ENCODE peak calls at places on chromosomes 1 and 21, in nine cellular contexts. One of them, this sample, is unnamed.

GRCh38 chr1:210467440-210468040 is 138.8 kb downstream of the HHAT start:
- DNase-seq in ureter: no peak
- DNase-seq in GM23338: no peak
- DNase-seq in occipital lobe: no peak
- DNase-seq in HCEC 1CT: no peak
- DNase-seq in Daoy: no peak
- DNase-seq in iPS-NIHi11: no peak
- DNase-seq in stimulated activated CD8-positive, alpha-beta memory T cell treated with anti-CD3 and anti-CD28 coated beads, Interleukin-4, amount 100 ng/mL, for 1 hour: no peak
- DNase-seq in stimulated activated CD4-positive, alpha-beta T cell treated with anti-CD3 and anti-CD28 coated beads, Interleukin-4, amount 100 ng/mL, for 48 hours: no peak
- DNase-seq in this sample: no peak

GRCh38 chr1:231039161-231040018 is 664 bp downstream of the FAM89A start:
- DNase-seq in ureter: no peak
- DNase-seq in GM23338: peak; percentile 66
- DNase-seq in occipital lobe: no peak
- DNase-seq in HCEC 1CT: peak; percentile 37
- DNase-seq in Daoy: peak; percentile 46
- DNase-seq in iPS-NIHi11: peak; percentile 58
- DNase-seq in stimulated activated CD8-positive, alpha-beta memory T cell treated with anti-CD3 and anti-CD28 coated beads, Interleukin-4, amount 100 ng/mL, for 1 hour: no peak
- DNase-seq in stimulated activated CD4-positive, alpha-beta T cell treated with anti-CD3 and anti-CD28 coated beads, Interleukin-4, amount 100 ng/mL, for 48 hours: peak; percentile 26
- DNase-seq in this sample: no peak

GRCh38 chr1:156691665-156692408 is 13.5 kb downstream of the CRABP2 start:
- DNase-seq in ureter: no peak
- DNase-seq in GM23338: peak; percentile 76
- DNase-seq in occipital lobe: no peak
- DNase-seq in HCEC 1CT: peak; percentile 40
- DNase-seq in Daoy: peak; percentile 77
- DNase-seq in iPS-NIHi11: no peak
- DNase-seq in stimulated activated CD8-positive, alpha-beta memory T cell treated with anti-CD3 and anti-CD28 coated beads, Interleukin-4, amount 100 ng/mL, for 1 hour: no peak
- DNase-seq in stimulated activated CD4-positive, alpha-beta T cell treated with anti-CD3 and anti-CD28 coated beads, Interleukin-4, amount 100 ng/mL, for 48 hours: no peak
- DNase-seq in this sample: no peak

GRCh38 chr21:31403596-31404333 is 59.7 kb upstream of the TIAM1 start:
- DNase-seq in ureter: no peak
- DNase-seq in GM23338: no peak
- DNase-seq in occipital lobe: no peak
- DNase-seq in HCEC 1CT: no peak
- DNase-seq in Daoy: no peak
- DNase-seq in iPS-NIHi11: no peak
- DNase-seq in stimulated activated CD8-positive, alpha-beta memory T cell treated with anti-CD3 and anti-CD28 coated beads, Interleukin-4, amount 100 ng/mL, for 1 hour: no peak
- DNase-seq in stimulated activated CD4-positive, alpha-beta T cell treated with anti-CD3 and anti-CD28 coated beads, Interleukin-4, amount 100 ng/mL, for 48 hours: no peak
- DNase-seq in this sample: no peak

GRCh38 chr21:35202431-35202830 is 153.3 kb upstream of the RUNX1 start:
- DNase-seq in ureter: no peak
- DNase-seq in GM23338: no peak
- DNase-seq in occipital lobe: no peak
- DNase-seq in HCEC 1CT: peak; percentile 83
- DNase-seq in Daoy: no peak
- DNase-seq in iPS-NIHi11: no peak
- DNase-seq in stimulated activated CD8-positive, alpha-beta memory T cell treated with anti-CD3 and anti-CD28 coated beads, Interleukin-4, amount 100 ng/mL, for 1 hour: no peak
- DNase-seq in stimulated activated CD4-positive, alpha-beta T cell treated with anti-CD3 and anti-CD28 coated beads, Interleukin-4, amount 100 ng/mL, for 48 hours: no peak
- DNase-seq in this sample: no peak

GRCh38 chr1:220786337-220787068 is at the start of gene MTARC1:
- DNase-seq in ureter: peak; percentile 76
- DNase-seq in GM23338: peak; percentile 88
- DNase-seq in occipital lobe: peak; percentile 58
- DNase-seq in HCEC 1CT: peak; percentile 53
- DNase-seq in Daoy: peak; percentile 67
- DNase-seq in iPS-NIHi11: peak; percentile 93
- DNase-seq in stimulated activated CD8-positive, alpha-beta memory T cell treated with anti-CD3 and anti-CD28 coated beads, Interleukin-4, amount 100 ng/mL, for 1 hour: no peak
- DNase-seq in stimulated activated CD4-positive, alpha-beta T cell treated with anti-CD3 and anti-CD28 coated beads, Interleukin-4, amount 100 ng/mL, for 48 hours: no peak
- DNase-seq in this sample: peak; percentile 78

GRCh38 chr1:6889875-6890480 is 104.7 kb downstream of the CAMTA1 start:
- DNase-seq in ureter: peak; percentile 61
- DNase-seq in GM23338: peak; percentile 81
- DNase-seq in occipital lobe: no peak
- DNase-seq in HCEC 1CT: peak; percentile 47
- DNase-seq in Daoy: peak; percentile 49
- DNase-seq in iPS-NIHi11: peak; percentile 67
- DNase-seq in stimulated activated CD8-positive, alpha-beta memory T cell treated with anti-CD3 and anti-CD28 coated beads, Interleukin-4, amount 100 ng/mL, for 1 hour: peak; percentile 3
- DNase-seq in stimulated activated CD4-positive, alpha-beta T cell treated with anti-CD3 and anti-CD28 coated beads, Interleukin-4, amount 100 ng/mL, for 48 hours: peak; percentile 22
- DNase-seq in this sample: peak; percentile 72

GRCh38 chr21:17612023-17612564 is 607 bp downstream of the BTG3 start:
- DNase-seq in ureter: peak; percentile 59
- DNase-seq in GM23338: peak; percentile 70
- DNase-seq in occipital lobe: no peak
- DNase-seq in HCEC 1CT: peak; percentile 34
- DNase-seq in Daoy: peak; percentile 69
- DNase-seq in iPS-NIHi11: peak; percentile 53
- DNase-seq in stimulated activated CD8-positive, alpha-beta memory T cell treated with anti-CD3 and anti-CD28 coated beads, Interleukin-4, amount 100 ng/mL, for 1 hour: no peak
- DNase-seq in stimulated activated CD4-positive, alpha-beta T cell treated with anti-CD3 and anti-CD28 coated beads, Interleukin-4, amount 100 ng/mL, for 48 hours: peak; percentile 11
- DNase-seq in this sample: peak; percentile 20

GRCh38 chr21:35026617-35027557 is 22.2 kb downstream of the RUNX1 start:
- DNase-seq in ureter: peak; percentile 72
- DNase-seq in GM23338: peak; percentile 83
- DNase-seq in occipital lobe: no peak
- DNase-seq in HCEC 1CT: no peak
- DNase-seq in Daoy: no peak
- DNase-seq in iPS-NIHi11: peak; percentile 36
- DNase-seq in stimulated activated CD8-positive, alpha-beta memory T cell treated with anti-CD3 and anti-CD28 coated beads, Interleukin-4, amount 100 ng/mL, for 1 hour: peak; percentile 72
- DNase-seq in stimulated activated CD4-positive, alpha-beta T cell treated with anti-CD3 and anti-CD28 coated beads, Interleukin-4, amount 100 ng/mL, for 48 hours: peak; percentile 75
- DNase-seq in this sample: peak; percentile 58

GRCh38 chr1:53585116-53585515 is 125.9 kb downstream of the DMRTB1 start:
- DNase-seq in ureter: no peak
- DNase-seq in GM23338: no peak
- DNase-seq in occipital lobe: no peak
- DNase-seq in HCEC 1CT: peak; percentile 70
- DNase-seq in Daoy: no peak
- DNase-seq in iPS-NIHi11: no peak
- DNase-seq in stimulated activated CD8-positive, alpha-beta memory T cell treated with anti-CD3 and anti-CD28 coated beads, Interleukin-4, amount 100 ng/mL, for 1 hour: peak; percentile 36
- DNase-seq in stimulated activated CD4-positive, alpha-beta T cell treated with anti-CD3 and anti-CD28 coated beads, Interleukin-4, amount 100 ng/mL, for 48 hours: no peak
- DNase-seq in this sample: no peak

GRCh38 chr1:196567238-196567637 is 41.0 kb downstream of the KCNT2 start:
- DNase-seq in ureter: no peak
- DNase-seq in GM23338: no peak
- DNase-seq in occipital lobe: no peak
- DNase-seq in HCEC 1CT: no peak
- DNase-seq in Daoy: no peak
- DNase-seq in iPS-NIHi11: no peak
- DNase-seq in stimulated activated CD8-positive, alpha-beta memory T cell treated with anti-CD3 and anti-CD28 coated beads, Interleukin-4, amount 100 ng/mL, for 1 hour: no peak
- DNase-seq in stimulated activated CD4-positive, alpha-beta T cell treated with anti-CD3 and anti-CD28 coated beads, Interleukin-4, amount 100 ng/mL, for 48 hours: no peak
- DNase-seq in this sample: no peak

GRCh38 chr21:46393451-46393940 is 65.2 kb upstream of the DIP2A start:
- DNase-seq in ureter: no peak
- DNase-seq in GM23338: no peak
- DNase-seq in occipital lobe: no peak
- DNase-seq in HCEC 1CT: no peak
- DNase-seq in Daoy: no peak
- DNase-seq in iPS-NIHi11: no peak
- DNase-seq in stimulated activated CD8-positive, alpha-beta memory T cell treated with anti-CD3 and anti-CD28 coated beads, Interleukin-4, amount 100 ng/mL, for 1 hour: no peak
- DNase-seq in stimulated activated CD4-positive, alpha-beta T cell treated with anti-CD3 and anti-CD28 coated beads, Interleukin-4, amount 100 ng/mL, for 48 hours: no peak
- DNase-seq in this sample: no peak

GRCh38 chr1:206557636-206558473 is 50.5 kb downstream of the RASSF5 start:
- DNase-seq in ureter: no peak
- DNase-seq in GM23338: no peak
- DNase-seq in occipital lobe: no peak
- DNase-seq in HCEC 1CT: no peak
- DNase-seq in Daoy: no peak
- DNase-seq in iPS-NIHi11: no peak
- DNase-seq in stimulated activated CD8-positive, alpha-beta memory T cell treated with anti-CD3 and anti-CD28 coated beads, Interleukin-4, amount 100 ng/mL, for 1 hour: no peak
- DNase-seq in stimulated activated CD4-positive, alpha-beta T cell treated with anti-CD3 and anti-CD28 coated beads, Interleukin-4, amount 100 ng/mL, for 48 hours: no peak
- DNase-seq in this sample: peak; percentile 30

GRCh38 chr1:214678386-214678785 is 75.4 kb downstream of the CENPF start:
- DNase-seq in ureter: no peak
- DNase-seq in GM23338: no peak
- DNase-seq in occipital lobe: no peak
- DNase-seq in HCEC 1CT: no peak
- DNase-seq in Daoy: peak; percentile 19
- DNase-seq in iPS-NIHi11: no peak
- DNase-seq in stimulated activated CD8-positive, alpha-beta memory T cell treated with anti-CD3 and anti-CD28 coated beads, Interleukin-4, amount 100 ng/mL, for 1 hour: no peak
- DNase-seq in stimulated activated CD4-positive, alpha-beta T cell treated with anti-CD3 and anti-CD28 coated beads, Interleukin-4, amount 100 ng/mL, for 48 hours: no peak
- DNase-seq in this sample: no peak

GRCh38 chr1:8870605-8871538 is 7.6 kb downstream of the ENO1 start:
- DNase-seq in ureter: no peak
- DNase-seq in GM23338: no peak
- DNase-seq in occipital lobe: no peak
- DNase-seq in HCEC 1CT: no peak
- DNase-seq in Daoy: no peak
- DNase-seq in iPS-NIHi11: no peak
- DNase-seq in stimulated activated CD8-positive, alpha-beta memory T cell treated with anti-CD3 and anti-CD28 coated beads, Interleukin-4, amount 100 ng/mL, for 1 hour: no peak
- DNase-seq in stimulated activated CD4-positive, alpha-beta T cell treated with anti-CD3 and anti-CD28 coated beads, Interleukin-4, amount 100 ng/mL, for 48 hours: no peak
- DNase-seq in this sample: no peak

GRCh38 chr1:119290297-119290696 is 78.3 kb upstream of the HAO2 start:
- DNase-seq in ureter: no peak
- DNase-seq in GM23338: no peak
- DNase-seq in occipital lobe: no peak
- DNase-seq in HCEC 1CT: no peak
- DNase-seq in Daoy: no peak
- DNase-seq in iPS-NIHi11: no peak
- DNase-seq in stimulated activated CD8-positive, alpha-beta memory T cell treated with anti-CD3 and anti-CD28 coated beads, Interleukin-4, amount 100 ng/mL, for 1 hour: no peak
- DNase-seq in stimulated activated CD4-positive, alpha-beta T cell treated with anti-CD3 and anti-CD28 coated beads, Interleukin-4, amount 100 ng/mL, for 48 hours: no peak
- DNase-seq in this sample: no peak

GRCh38 chr1:169250795-169251194 is 116.8 kb downstream of the NME7 start:
- DNase-seq in ureter: no peak
- DNase-seq in GM23338: no peak
- DNase-seq in occipital lobe: no peak
- DNase-seq in HCEC 1CT: no peak
- DNase-seq in Daoy: no peak
- DNase-seq in iPS-NIHi11: no peak
- DNase-seq in stimulated activated CD8-positive, alpha-beta memory T cell treated with anti-CD3 and anti-CD28 coated beads, Interleukin-4, amount 100 ng/mL, for 1 hour: no peak
- DNase-seq in stimulated activated CD4-positive, alpha-beta T cell treated with anti-CD3 and anti-CD28 coated beads, Interleukin-4, amount 100 ng/mL, for 48 hours: no peak
- DNase-seq in this sample: no peak

GRCh38 chr1:172658871-172659453 is at the start of gene FASLG:
- DNase-seq in ureter: no peak
- DNase-seq in GM23338: no peak
- DNase-seq in occipital lobe: no peak
- DNase-seq in HCEC 1CT: no peak
- DNase-seq in Daoy: no peak
- DNase-seq in iPS-NIHi11: no peak
- DNase-seq in stimulated activated CD8-positive, alpha-beta memory T cell treated with anti-CD3 and anti-CD28 coated beads, Interleukin-4, amount 100 ng/mL, for 1 hour: peak; percentile 37
- DNase-seq in stimulated activated CD4-positive, alpha-beta T cell treated with anti-CD3 and anti-CD28 coated beads, Interleukin-4, amount 100 ng/mL, for 48 hours: no peak
- DNase-seq in this sample: no peak

GRCh38 chr1:47881505-47882442 is 115.4 kb downstream of the TRABD2B start:
- DNase-seq in ureter: no peak
- DNase-seq in GM23338: no peak
- DNase-seq in occipital lobe: no peak
- DNase-seq in HCEC 1CT: no peak
- DNase-seq in Daoy: peak; percentile 89
- DNase-seq in iPS-NIHi11: no peak
- DNase-seq in stimulated activated CD8-positive, alpha-beta memory T cell treated with anti-CD3 and anti-CD28 coated beads, Interleukin-4, amount 100 ng/mL, for 1 hour: no peak
- DNase-seq in stimulated activated CD4-positive, alpha-beta T cell treated with anti-CD3 and anti-CD28 coated beads, Interleukin-4, amount 100 ng/mL, for 48 hours: no peak
- DNase-seq in this sample: peak; percentile 8

This sample was measured in Ammon's horn.